ENCODE peak calls at places on chromosomes 16 and 17, in six cellular contexts. One of them, this sample, is unnamed.

GRCh38 chr17:8537734-8538133 is 92.8 kb downstream of the MYH10 start:
- DNase-seq in stimulated activated naive CD4-positive, alpha-beta T cell: no peak
- DNase-seq in T-helper 17 cell: no peak
- DNase-seq in right atrium auricular region: no peak
- DNase-seq in GF-D8: no peak
- DNase-seq in HTR-8/SVneo: no peak
- DNase-seq in this sample: no peak

GRCh38 chr16:79845006-79845733 is 244.6 kb upstream of the MAF start:
- DNase-seq in HTR-8/SVneo: no peak
- DNase-seq in right atrium auricular region: no peak
- DNase-seq in T-helper 17 cell: no peak
- DNase-seq in stimulated activated naive CD4-positive, alpha-beta T cell: no peak
- DNase-seq in GF-D8: no peak
- DNase-seq in this sample: no peak

GRCh38 chr16:54459509-54460235 is 173.1 kb upstream of the IRX3 start:
- DNase-seq in HTR-8/SVneo: no peak
- DNase-seq in right atrium auricular region: no peak
- DNase-seq in GF-D8: no peak
- DNase-seq in stimulated activated naive CD4-positive, alpha-beta T cell: no peak
- DNase-seq in T-helper 17 cell: no peak
- DNase-seq in this sample: no peak

GRCh38 chr16:77403732-77404131 is 31.1 kb downstream of the ADAMTS18 start:
- DNase-seq in T-helper 17 cell: no peak
- DNase-seq in HTR-8/SVneo: no peak
- DNase-seq in stimulated activated naive CD4-positive, alpha-beta T cell: no peak
- DNase-seq in GF-D8: no peak
- DNase-seq in right atrium auricular region: no peak
- DNase-seq in this sample: no peak

GRCh38 chr16:67425046-67425445 is 5.9 kb upstream of the HSD11B2 start:
- DNase-seq in stimulated activated naive CD4-positive, alpha-beta T cell: no peak
- DNase-seq in right atrium auricular region: no peak
- DNase-seq in GF-D8: no peak
- DNase-seq in HTR-8/SVneo: no peak
- DNase-seq in T-helper 17 cell: no peak
- DNase-seq in this sample: no peak

GRCh38 chr16:4814046-4814445 is 11.6 kb upstream of the ROGDI start:
- DNase-seq in GF-D8: no peak
- DNase-seq in right atrium auricular region: no peak
- DNase-seq in HTR-8/SVneo: no peak
- DNase-seq in T-helper 17 cell: no peak
- DNase-seq in stimulated activated naive CD4-positive, alpha-beta T cell: no peak
- DNase-seq in this sample: no peak

GRCh38 chr17:80445152-80446110 is 30.5 kb downstream of the ENDOV start:
- DNase-seq in HTR-8/SVneo: no peak
- DNase-seq in GF-D8: no peak
- DNase-seq in right atrium auricular region: no peak
- DNase-seq in stimulated activated naive CD4-positive, alpha-beta T cell: no peak
- DNase-seq in T-helper 17 cell: no peak
- DNase-seq in this sample: no peak

GRCh38 chr17:40678902-40679522 is 14.0 kb upstream of the KRT222 start:
- DNase-seq in GF-D8: no peak
- DNase-seq in HTR-8/SVneo: no peak
- DNase-seq in T-helper 17 cell: no peak
- DNase-seq in right atrium auricular region: no peak
- DNase-seq in stimulated activated naive CD4-positive, alpha-beta T cell: no peak
- DNase-seq in this sample: no peak

GRCh38 chr16:27468941-27469531 is 67.1 kb downstream of the IL21R start:
- DNase-seq in stimulated activated naive CD4-positive, alpha-beta T cell: no peak
- DNase-seq in right atrium auricular region: no peak
- DNase-seq in GF-D8: no peak
- DNase-seq in HTR-8/SVneo: no peak
- DNase-seq in T-helper 17 cell: no peak
- DNase-seq in this sample: no peak

GRCh38 chr17:65756760-65757159 is 195.3 kb upstream of the AXIN2 start:
- DNase-seq in stimulated activated naive CD4-positive, alpha-beta T cell: no peak
- DNase-seq in T-helper 17 cell: no peak
- DNase-seq in GF-D8: no peak
- DNase-seq in right atrium auricular region: no peak
- DNase-seq in HTR-8/SVneo: no peak
- DNase-seq in this sample: no peak

GRCh38 chr17:66971249-66971648 is 6.7 kb downstream of the CACNG4 start:
- DNase-seq in HTR-8/SVneo: no peak
- DNase-seq in GF-D8: no peak
- DNase-seq in right atrium auricular region: no peak
- DNase-seq in T-helper 17 cell: no peak
- DNase-seq in stimulated activated naive CD4-positive, alpha-beta T cell: no peak
- DNase-seq in this sample: no peak

GRCh38 chr17:76000016-76000754 is 470 bp upstream of the CDK3 start:
- DNase-seq in stimulated activated naive CD4-positive, alpha-beta T cell: peak; percentile 55
- DNase-seq in T-helper 17 cell: peak; percentile 39
- DNase-seq in GF-D8: peak; percentile 11
- DNase-seq in right atrium auricular region: no peak
- DNase-seq in HTR-8/SVneo: peak; percentile 80
- DNase-seq in this sample: peak; percentile 4

This sample was measured in NCI-H774.